ENCODE peak calls at places on chromosome 17, in nine cellular contexts. E, O, F, K, S, Z, C, W and X are unnamed samples.

GRCh38 chr17:22503322-22503899 is 811.1 kb downstream of the KCNJ18 start:
- DNase-seq in C (no peak), W (no peak), K (no peak), Z (no peak), E (no peak), O (no peak), S (no peak), F (no peak), X (no peak)

GRCh38 chr17:77188084-77189066 is 47.6 kb downstream of the SEC14L1 start:
- DNase-seq in K (no peak), F (no peak), W (no peak), C (no peak), S (no peak), O (no peak), Z (no peak), E (no peak), X (no peak)

GRCh38 chr17:34581446-34582184 is 2.2 kb downstream of the TMEM132E start:
- DNase-seq in Z (no peak), E (no peak), O (peak; percentile 21), S (no peak), F (no peak), C (no peak), K (no peak), W (no peak), X (peak; percentile 34)

GRCh38 chr17:50986989-50987660 is 121.0 kb upstream of the TOB1 start:
- DNase-seq in W (no peak), E (no peak), Z (peak; percentile 40), S (peak; percentile 67), K (no peak), F (no peak), O (no peak), C (no peak), X (peak; percentile 80)

GRCh38 chr17:15965510-15965909 is 20.6 kb downstream of the ADORA2B start:
- DNase-seq in O (no peak), E (no peak), S (no peak), K (no peak), F (no peak), W (no peak), C (peak; percentile 59), Z (no peak), X (no peak)

GRCh38 chr17:62724398-62725146 is 83.5 kb downstream of the MARCHF10 start:
- DNase-seq in C (peak; percentile 76), O (no peak), W (no peak), K (no peak), S (peak; percentile 36), Z (no peak), E (peak; percentile 56), F (peak; percentile 60), X (peak; percentile 40)

GRCh38 chr17:5585814-5586558 is 1.7 kb upstream of the NLRP1 start:
- DNase-seq in S (peak; percentile 49), W (no peak), O (no peak), E (no peak), F (no peak), C (peak; percentile 53), K (no peak), Z (no peak), X (no peak)

GRCh38 chr17:75003070-75003956 is 9.2 kb upstream of the MRPL58 start:
- DNase-seq in C (no peak), W (peak; percentile 69), E (no peak), O (no peak), F (no peak), K (no peak), S (no peak), Z (no peak), X (no peak)

GRCh38 chr17:80061421-80061820 is 25.0 kb downstream of the CCDC40 start:
- DNase-seq in W (no peak), E (no peak), C (no peak), S (no peak), Z (no peak), O (no peak), K (no peak), F (no peak), X (no peak)

GRCh38 chr17:44775136-44775837 is 16.5 kb downstream of the ADAM11 start:
- DNase-seq in C (no peak), Z (peak; percentile 90), F (peak; percentile 97), K (peak; percentile 97), E (peak; percentile 98), S (peak; percentile 98), O (peak; percentile 96), W (peak; percentile 100), X (peak; percentile 99)

GRCh38 chr17:10683853-10684252 is 13.5 kb downstream of the SCO1 start:
- DNase-seq in S (peak; percentile 68), C (no peak), Z (no peak), K (no peak), W (no peak), F (no peak), O (no peak), E (no peak), X (peak; percentile 39)

GRCh38 chr17:81648013-81648706 is 8.2 kb downstream of the PDE6G start:
- DNase-seq in S (no peak), K (no peak), W (peak; percentile 61), Z (no peak), O (no peak), E (no peak), F (no peak), C (no peak), X (peak; percentile 33)

GRCh38 chr17:63696381-63696961 is 3.5 kb downstream of the LIMD2 start:
- DNase-seq in E (peak; percentile 57), S (peak; percentile 49), W (peak; percentile 56), Z (no peak), F (peak; percentile 30), K (peak; percentile 35), C (peak; percentile 86), O (peak; percentile 51), X (peak; percentile 60)

GRCh38 chr17:18246880-18247612 is 11.5 kb downstream of the FLII start:
- DNase-seq in S (peak; percentile 63), F (no peak), W (peak; percentile 96), C (peak; percentile 92), Z (no peak), E (peak; percentile 37), K (peak; percentile 90), O (peak; percentile 50), X (peak; percentile 63)

GRCh38 chr17:20092292-20092867 is 83.2 kb downstream of the SPECC1 start:
- DNase-seq in F (no peak), S (no peak), W (no peak), C (peak; percentile 53), O (no peak), E (no peak), Z (no peak), K (peak; percentile 13), X (no peak)

GRCh38 chr17:7405413-7405881 is 1.6 kb upstream of the TMEM256 start:
- DNase-seq in O (no peak), F (no peak), C (no peak), K (no peak), E (no peak), W (no peak), S (no peak), Z (no peak), X (peak; percentile 51)

GRCh38 chr17:82874011-82874835 is 34.4 kb upstream of the ZNF750 start:
- DNase-seq in W (no peak), F (no peak), S (no peak), K (no peak), E (no peak), Z (no peak), O (no peak), C (no peak), X (no peak)